ENCODE peak calls at places on chromosomes 6 and 20, in six cellular contexts. Y, U, J, G, P and C are unnamed samples.

GRCh38 chr6:1109134-1109533 is 202.8 kb upstream of the FOXQ1 start:
- DNase-seq in P (no peak), G (no peak), U (no peak), J (no peak), Y (no peak), C (no peak)

GRCh38 chr6:82015043-82015442 is 232.5 kb downstream of the IBTK start:
- DNase-seq in U (no peak), Y (no peak), J (no peak), G (no peak), P (no peak), C (no peak)

GRCh38 chr20:58718121-58718563 is 25.5 kb downstream of the NPEPL1 start:
- DNase-seq in G (no peak), P (no peak), Y (no peak), J (peak), U (no peak), C (no peak)

GRCh38 chr6:13811627-13812358 is 2.6 kb downstream of the MCUR1 start:
- DNase-seq in J (no peak), U (no peak), G (no peak), P (no peak), Y (no peak), C (no peak)

GRCh38 chr6:35638679-35639078 is 50.0 kb downstream of the FKBP5 start:
- DNase-seq in G (no peak), Y (no peak), P (no peak), U (no peak), J (no peak), C (no peak)

GRCh38 chr20:25223179-25223661 is 24.7 kb upstream of the PYGB start:
- DNase-seq in Y (no peak), P (no peak), G (no peak), U (peak), J (no peak), C (peak)

GRCh38 chr6:12891595-12891994 is 175.0 kb downstream of the PHACTR1 start:
- DNase-seq in Y (no peak), U (no peak), P (no peak), J (no peak), G (no peak), C (no peak)

GRCh38 chr6:3623451-3624267 is 127.9 kb downstream of the PXDC1 start:
- DNase-seq in J (no peak), G (no peak), P (no peak), Y (no peak), U (no peak), C (no peak)

GRCh38 chr6:29424575-29424974 is 9.8 kb downstream of the OR12D1 start:
- DNase-seq in Y (no peak), J (no peak), G (no peak), P (no peak), U (no peak), C (no peak)

GRCh38 chr6:161736341-161736740 is 462.5 kb upstream of the AGPAT4 start:
- DNase-seq in U (no peak), P (no peak), J (no peak), Y (no peak), G (no peak), C (no peak)

GRCh38 chr20:47802975-47803374 is 17.7 kb upstream of the SULF2 start:
- DNase-seq in U (no peak), Y (no peak), G (no peak), P (no peak), J (no peak), C (no peak)

GRCh38 chr20:400121-400450 is 8.0 kb upstream of the RBCK1 start:
- DNase-seq in U (no peak), J (no peak), Y (no peak), G (no peak), P (no peak), C (peak)

GRCh38 chr6:160005861-160006540 is 37.1 kb downstream of the IGF2R start:
- DNase-seq in G (no peak), Y (no peak), J (no peak), U (no peak), P (no peak), C (no peak)

GRCh38 chr20:23161244-23161875 is 75.2 kb upstream of the CD93 start:
- DNase-seq in G (no peak), U (no peak), J (no peak), Y (no peak), P (no peak), C (no peak)

GRCh38 chr6:149859368-149859767 is 4.8 kb downstream of the LRP11 start:
- DNase-seq in G (no peak), U (no peak), Y (no peak), P (no peak), J (no peak), C (peak)

GRCh38 chr6:45422541-45423110 is 44.9 kb upstream of the SUPT3H start:
- DNase-seq in G (peak), U (no peak), P (no peak), Y (no peak), J (peak), C (no peak)

GRCh38 chr20:9286501-9286900 is 217.6 kb downstream of the PLCB4 start:
- DNase-seq in J (no peak), P (no peak), U (no peak), Y (no peak), G (no peak), C (no peak)

GRCh38 chr6:123777554-123777953 is 26.1 kb upstream of the NKAIN2 start:
- DNase-seq in G (no peak), U (peak), J (no peak), Y (no peak), P (peak), C (no peak)

GRCh38 chr20:58478141-58478805 is 36.9 kb downstream of the APCDD1L start:
- DNase-seq in G (no peak), U (no peak), P (no peak), J (no peak), Y (no peak), C (no peak)

GRCh38 chr6:31585531-31585930 is 546 bp upstream of the LST1 start:
- DNase-seq in Y (no peak), U (no peak), P (no peak), J (no peak), G (peak), C (peak)

GRCh38 chr6:16727996-16728395 is 33.3 kb downstream of the ATXN1 start:
- DNase-seq in Y (no peak), G (no peak), J (no peak), U (no peak), P (no peak), C (peak)

GRCh38 chr6:32666420-32667300 is at the start of gene HLA-DQB1:
- DNase-seq in Y (peak), U (peak), J (no peak), P (peak), G (peak), C (peak)

GRCh38 chr6:143823463-143824006 is 19.6 kb upstream of the LTV1 start:
- DNase-seq in G (no peak), P (no peak), U (peak), Y (no peak), J (no peak), C (no peak)